ENCODE peak calls at places on chromosomes 3 and 15, in ten cellular contexts. One of them, this sample, is unnamed.

GRCh38 chr3:70970136-70970535 is 613.4 kb downstream of the FOXP1 start:
- DNase-seq in astrocyte of the hippocampus: no peak
- DNase-seq in right lobe of liver: no peak
- DNase-seq in occipital lobe: no peak
- DNase-seq in NCI-H2081: no peak
- DNase-seq in stimulated activated CD8-positive, alpha-beta memory T cell treated with anti-CD3 and anti-CD28 coated beads, Interleukin-12 subunit alpha, Interleukin-12 subunit beta, amount 100 ng/mL, for 1 hour: no peak
- DNase-seq in neural crest cell: no peak
- DNase-seq in T1000: no peak
- DNase-seq in stimulated activated CD4-positive, alpha-beta T cell treated with anti-CD3 and anti-CD28 coated beads, Interleukin-4, amount 100 ng/mL, for 24 hours: no peak
- DNase-seq in ACHN: no peak
- DNase-seq in this sample: no peak

GRCh38 chr15:90471126-90471525 is 58.6 kb upstream of the CRTC3 start:
- DNase-seq in astrocyte of the hippocampus: no peak
- DNase-seq in right lobe of liver: no peak
- DNase-seq in occipital lobe: no peak
- DNase-seq in NCI-H2081: no peak
- DNase-seq in stimulated activated CD8-positive, alpha-beta memory T cell treated with anti-CD3 and anti-CD28 coated beads, Interleukin-12 subunit alpha, Interleukin-12 subunit beta, amount 100 ng/mL, for 1 hour: no peak
- DNase-seq in neural crest cell: no peak
- DNase-seq in T1000: no peak
- DNase-seq in stimulated activated CD4-positive, alpha-beta T cell treated with anti-CD3 and anti-CD28 coated beads, Interleukin-4, amount 100 ng/mL, for 24 hours: no peak
- DNase-seq in ACHN: no peak
- DNase-seq in this sample: no peak

GRCh38 chr15:68389041-68389930 is 42.7 kb downstream of the ITGA11 start:
- DNase-seq in astrocyte of the hippocampus: no peak
- DNase-seq in right lobe of liver: no peak
- DNase-seq in occipital lobe: no peak
- DNase-seq in NCI-H2081: no peak
- DNase-seq in stimulated activated CD8-positive, alpha-beta memory T cell treated with anti-CD3 and anti-CD28 coated beads, Interleukin-12 subunit alpha, Interleukin-12 subunit beta, amount 100 ng/mL, for 1 hour: no peak
- DNase-seq in neural crest cell: no peak
- DNase-seq in T1000: no peak
- DNase-seq in stimulated activated CD4-positive, alpha-beta T cell treated with anti-CD3 and anti-CD28 coated beads, Interleukin-4, amount 100 ng/mL, for 24 hours: no peak
- DNase-seq in ACHN: no peak
- DNase-seq in this sample: no peak

GRCh38 chr3:74621581-74621980 is 7.1 kb upstream of the CNTN3 start:
- DNase-seq in astrocyte of the hippocampus: no peak
- DNase-seq in right lobe of liver: no peak
- DNase-seq in occipital lobe: no peak
- DNase-seq in NCI-H2081: no peak
- DNase-seq in stimulated activated CD8-positive, alpha-beta memory T cell treated with anti-CD3 and anti-CD28 coated beads, Interleukin-12 subunit alpha, Interleukin-12 subunit beta, amount 100 ng/mL, for 1 hour: no peak
- DNase-seq in neural crest cell: no peak
- DNase-seq in T1000: no peak
- DNase-seq in stimulated activated CD4-positive, alpha-beta T cell treated with anti-CD3 and anti-CD28 coated beads, Interleukin-4, amount 100 ng/mL, for 24 hours: no peak
- DNase-seq in ACHN: no peak
- DNase-seq in this sample: no peak

GRCh38 chr3:66362541-66362941 is 138.3 kb downstream of the LRIG1 start:
- DNase-seq in astrocyte of the hippocampus: peak
- DNase-seq in right lobe of liver: no peak
- DNase-seq in occipital lobe: no peak
- DNase-seq in NCI-H2081: no peak
- DNase-seq in stimulated activated CD8-positive, alpha-beta memory T cell treated with anti-CD3 and anti-CD28 coated beads, Interleukin-12 subunit alpha, Interleukin-12 subunit beta, amount 100 ng/mL, for 1 hour: no peak
- DNase-seq in neural crest cell: no peak
- DNase-seq in T1000: no peak
- DNase-seq in stimulated activated CD4-positive, alpha-beta T cell treated with anti-CD3 and anti-CD28 coated beads, Interleukin-4, amount 100 ng/mL, for 24 hours: no peak
- DNase-seq in ACHN: peak
- DNase-seq in this sample: no peak

GRCh38 chr15:43239732-43240491 is 19.1 kb upstream of the EPB42 start:
- DNase-seq in astrocyte of the hippocampus: peak
- DNase-seq in right lobe of liver: no peak
- DNase-seq in occipital lobe: no peak
- DNase-seq in NCI-H2081: no peak
- DNase-seq in stimulated activated CD8-positive, alpha-beta memory T cell treated with anti-CD3 and anti-CD28 coated beads, Interleukin-12 subunit alpha, Interleukin-12 subunit beta, amount 100 ng/mL, for 1 hour: no peak
- DNase-seq in neural crest cell: no peak
- DNase-seq in T1000: no peak
- DNase-seq in stimulated activated CD4-positive, alpha-beta T cell treated with anti-CD3 and anti-CD28 coated beads, Interleukin-4, amount 100 ng/mL, for 24 hours: no peak
- DNase-seq in ACHN: no peak
- DNase-seq in this sample: no peak

GRCh38 chr3:113741086-113741485 is 5.0 kb downstream of the NAA50 start:
- DNase-seq in astrocyte of the hippocampus: peak
- DNase-seq in right lobe of liver: no peak
- DNase-seq in occipital lobe: no peak
- DNase-seq in NCI-H2081: no peak
- DNase-seq in stimulated activated CD8-positive, alpha-beta memory T cell treated with anti-CD3 and anti-CD28 coated beads, Interleukin-12 subunit alpha, Interleukin-12 subunit beta, amount 100 ng/mL, for 1 hour: no peak
- DNase-seq in neural crest cell: no peak
- DNase-seq in T1000: no peak
- DNase-seq in stimulated activated CD4-positive, alpha-beta T cell treated with anti-CD3 and anti-CD28 coated beads, Interleukin-4, amount 100 ng/mL, for 24 hours: no peak
- DNase-seq in ACHN: no peak
- DNase-seq in this sample: no peak

GRCh38 chr15:96325579-96326331 is 4.7 kb upstream of the NR2F2 start:
- DNase-seq in astrocyte of the hippocampus: peak
- DNase-seq in right lobe of liver: no peak
- DNase-seq in occipital lobe: no peak
- DNase-seq in NCI-H2081: no peak
- DNase-seq in stimulated activated CD8-positive, alpha-beta memory T cell treated with anti-CD3 and anti-CD28 coated beads, Interleukin-12 subunit alpha, Interleukin-12 subunit beta, amount 100 ng/mL, for 1 hour: no peak
- DNase-seq in neural crest cell: no peak
- DNase-seq in T1000: no peak
- DNase-seq in stimulated activated CD4-positive, alpha-beta T cell treated with anti-CD3 and anti-CD28 coated beads, Interleukin-4, amount 100 ng/mL, for 24 hours: no peak
- DNase-seq in ACHN: peak
- DNase-seq in this sample: no peak

GRCh38 chr15:70420421-70421196 is 322.9 kb upstream of the TLE3 start:
- DNase-seq in astrocyte of the hippocampus: no peak
- DNase-seq in right lobe of liver: no peak
- DNase-seq in occipital lobe: no peak
- DNase-seq in NCI-H2081: no peak
- DNase-seq in stimulated activated CD8-positive, alpha-beta memory T cell treated with anti-CD3 and anti-CD28 coated beads, Interleukin-12 subunit alpha, Interleukin-12 subunit beta, amount 100 ng/mL, for 1 hour: no peak
- DNase-seq in neural crest cell: peak
- DNase-seq in T1000: no peak
- DNase-seq in stimulated activated CD4-positive, alpha-beta T cell treated with anti-CD3 and anti-CD28 coated beads, Interleukin-4, amount 100 ng/mL, for 24 hours: no peak
- DNase-seq in ACHN: no peak
- DNase-seq in this sample: peak

GRCh38 chr15:82646250-82647044 is 716 bp downstream of the CPEB1 start:
- DNase-seq in astrocyte of the hippocampus: no peak
- DNase-seq in right lobe of liver: no peak
- DNase-seq in occipital lobe: peak
- DNase-seq in NCI-H2081: peak
- DNase-seq in stimulated activated CD8-positive, alpha-beta memory T cell treated with anti-CD3 and anti-CD28 coated beads, Interleukin-12 subunit alpha, Interleukin-12 subunit beta, amount 100 ng/mL, for 1 hour: no peak
- DNase-seq in neural crest cell: no peak
- DNase-seq in T1000: no peak
- DNase-seq in stimulated activated CD4-positive, alpha-beta T cell treated with anti-CD3 and anti-CD28 coated beads, Interleukin-4, amount 100 ng/mL, for 24 hours: no peak
- DNase-seq in ACHN: no peak
- DNase-seq in this sample: peak

GRCh38 chr3:194688207-194688711 is 2.6 kb downstream of the FAM43A start:
- DNase-seq in astrocyte of the hippocampus: peak
- DNase-seq in right lobe of liver: peak
- DNase-seq in occipital lobe: no peak
- DNase-seq in NCI-H2081: no peak
- DNase-seq in stimulated activated CD8-positive, alpha-beta memory T cell treated with anti-CD3 and anti-CD28 coated beads, Interleukin-12 subunit alpha, Interleukin-12 subunit beta, amount 100 ng/mL, for 1 hour: no peak
- DNase-seq in neural crest cell: peak
- DNase-seq in T1000: no peak
- DNase-seq in stimulated activated CD4-positive, alpha-beta T cell treated with anti-CD3 and anti-CD28 coated beads, Interleukin-4, amount 100 ng/mL, for 24 hours: peak
- DNase-seq in ACHN: no peak
- DNase-seq in this sample: no peak

This sample was measured in NCI-H345.